ENCODE peak calls at places on chromosomes 1 and 21, in eight cellular contexts. S is NCI-H2081 treated with DMSO at 0.1 percent for 48 hours; Q is occipital lobe; E is glutamatergic neuron; I is stimulated activated CD8-positive, alpha-beta memory T cell treated with anti-CD3 and anti-CD28 coated beads, Interleukin-15, amount 100 ng/mL, for 48 hours; H is suprapubic skin; X is central memory CD8-positive, alpha-beta T cell; A is mucosa of gallbladder. V is an unnamed sample.

GRCh38 chr1:165696625-165697100 is 1.7 kb downstream of the ALDH9A1 start:
- DNase-seq in E (no peak), I (no peak), A (peak), X (no peak), H (no peak), S (no peak), Q (no peak), V (no peak)

GRCh38 chr1:201686709-201687455 is 142.1 kb upstream of the IPO9 start:
- DNase-seq in Q (no peak), H (no peak), S (peak), E (no peak), I (no peak), X (no peak), A (peak), V (peak)

GRCh38 chr1:88608139-88608943 is 75.7 kb upstream of the PKN2 start:
- DNase-seq in X (no peak), I (no peak), E (no peak), H (no peak), S (no peak), A (no peak), Q (no peak), V (no peak)

GRCh38 chr1:234858722-234859121 is 248.7 kb upstream of the IRF2BP2 start:
- DNase-seq in S (no peak), H (no peak), I (no peak), X (no peak), A (no peak), Q (no peak), E (no peak), V (no peak)

GRCh38 chr1:11707621-11708276 is 16.2 kb downstream of the DRAXIN start:
- DNase-seq in X (no peak), H (no peak), S (peak), Q (no peak), I (no peak), A (peak), E (peak), V (no peak)

GRCh38 chr1:92749024-92749634 is 35.8 kb downstream of the EVI5 start:
- DNase-seq in X (no peak), Q (peak), S (no peak), I (no peak), H (no peak), A (peak), E (no peak), V (no peak)

GRCh38 chr1:20483833-20484525 is 2.0 kb downstream of the CAMK2N1 start:
- DNase-seq in A (no peak), H (no peak), I (no peak), X (no peak), E (peak), Q (no peak), S (no peak), V (no peak)

GRCh38 chr21:19076031-19076430 is 672.4 kb upstream of the TMPRSS15 start:
- DNase-seq in Q (no peak), E (no peak), S (no peak), X (no peak), A (no peak), I (no peak), H (no peak), V (no peak)

GRCh38 chr1:159229486-159229885 is 24.8 kb downstream of the ACKR1 start:
- DNase-seq in X (no peak), Q (no peak), H (no peak), I (no peak), S (no peak), E (no peak), A (no peak), V (no peak)

GRCh38 chr1:168920456-168921094 is 185.9 kb upstream of the ATP1B1 start:
- DNase-seq in X (no peak), E (no peak), S (no peak), I (no peak), Q (no peak), H (no peak), A (peak), V (no peak)

GRCh38 chr1:28553229-28553930 is 495 bp downstream of the TRNAU1AP start:
- DNase-seq in X (no peak), I (peak), A (peak), H (no peak), E (peak), S (no peak), Q (peak), V (no peak)

GRCh38 chr1:113493533-113493932 is 103.2 kb downstream of the MAGI3 start:
- DNase-seq in X (no peak), E (no peak), A (no peak), H (no peak), Q (no peak), S (no peak), I (no peak), V (no peak)

GRCh38 chr1:205273551-205273982 is 45.8 kb downstream of the TMCC2 start:
- DNase-seq in S (peak), E (peak), X (peak), Q (peak), I (peak), A (peak), H (peak), V (peak)

GRCh38 chr1:116265931-116266863 is 106.8 kb upstream of the ATP1A1 start:
- DNase-seq in S (no peak), A (no peak), X (no peak), I (no peak), H (no peak), E (no peak), Q (no peak), V (no peak)

GRCh38 chr21:19529031-19529430 is 1125.4 kb upstream of the TMPRSS15 start:
- DNase-seq in Q (no peak), A (no peak), H (no peak), E (no peak), S (no peak), I (no peak), X (no peak), V (no peak)

GRCh38 chr1:220670365-220670764 is 19.8 kb upstream of the C1orf115 start:
- DNase-seq in E (no peak), Q (no peak), I (no peak), X (no peak), A (no peak), S (no peak), H (no peak), V (no peak)

GRCh38 chr1:26597629-26598039 is 68.1 kb downstream of the RPS6KA1 start:
- DNase-seq in S (no peak), E (no peak), I (no peak), A (no peak), H (no peak), Q (no peak), X (no peak), V (no peak)

GRCh38 chr21:18499761-18500376 is 96.3 kb upstream of the TMPRSS15 start:
- DNase-seq in S (no peak), X (no peak), I (no peak), H (no peak), E (peak), Q (no peak), A (peak), V (no peak)

GRCh38 chr1:64323054-64323453 is 119.6 kb downstream of the UBE2U start:
- DNase-seq in E (no peak), H (no peak), S (no peak), Q (no peak), I (no peak), A (no peak), X (no peak), V (no peak)

GRCh38 chr1:240701412-240701811 is 89.5 kb upstream of the GREM2 start:
- DNase-seq in Q (no peak), S (no peak), H (no peak), A (no peak), E (no peak), I (no peak), X (no peak), V (no peak)

GRCh38 chr21:31429500-31429899 is 85.4 kb upstream of the TIAM1 start:
- DNase-seq in Q (no peak), S (no peak), X (no peak), H (no peak), I (no peak), A (no peak), E (no peak), V (no peak)

GRCh38 chr1:230868736-230869385 is 540 bp upstream of the C1orf198 start:
- DNase-seq in H (peak), E (peak), A (peak), S (no peak), Q (no peak), I (no peak), X (no peak), V (no peak)

GRCh38 chr1:37922767-37923550 is 23.9 kb downstream of the INPP5B start:
- DNase-seq in Q (no peak), A (no peak), S (no peak), I (no peak), X (no peak), H (no peak), E (no peak), V (no peak)

GRCh38 chr1:86828024-86828423 is 85.9 kb downstream of the SELENOF start:
- DNase-seq in S (no peak), I (no peak), A (no peak), E (no peak), H (no peak), X (no peak), Q (no peak), V (no peak)

GRCh38 chr1:156356875-156357534 is 12.0 kb upstream of the RHBG start:
- DNase-seq in S (peak), H (no peak), X (peak), A (peak), I (peak), E (peak), Q (no peak), V (peak)

GRCh38 chr21:42815217-42815616 is 64.1 kb downstream of the WDR4 start:
- DNase-seq in H (no peak), I (no peak), X (no peak), S (no peak), Q (no peak), A (no peak), E (no peak), V (no peak)

GRCh38 chr1:109640285-109640865 is 15.5 kb upstream of the GSTM4 start:
- DNase-seq in S (no peak), H (peak), E (peak), A (peak), Q (peak), I (peak), X (peak), V (no peak)

GRCh38 chr1:228464487-228464983 is 22.6 kb upstream of the RNF187 start:
- DNase-seq in Q (peak), E (peak), A (peak), I (peak), S (peak), H (peak), X (peak), V (peak)

GRCh38 chr1:6521502-6521901 is 30.0 kb upstream of the PLEKHG5 start:
- DNase-seq in E (no peak), H (no peak), I (no peak), S (no peak), Q (no peak), X (no peak), A (no peak), V (no peak)

GRCh38 chr1:227733309-227733705 is 1.8 kb downstream of the JMJD4 start:
- DNase-seq in H (no peak), Q (no peak), E (no peak), S (no peak), I (no peak), A (no peak), X (no peak), V (no peak)

GRCh38 chr1:211756471-211757020 is 74.0 kb downstream of the LPGAT1 start:
- DNase-seq in E (no peak), S (no peak), H (no peak), A (no peak), Q (no peak), X (no peak), I (no peak), V (no peak)

V was measured in NCI-H1417 treated with DMSO at 0.1 percent for 48 hours.